ENCODE peak calls at places on chromosomes 4 and X, in ten cellular contexts. E, O, S, P, J, D, B, K, W and F are unnamed samples.
A peak's percentile ranks its signal among the peaks of the same experiment; 100 is the strongest.

GRCh38 chrX:52574416-52575275 is 57.8 kb upstream of the XAGE1B start:
- DNase-seq in E (peak; percentile 46), O (no peak), S (no peak), P (no peak), J (peak; percentile 65), D (no peak), B (peak; percentile 24), K (peak; percentile 61), W (peak; percentile 74), F (peak; percentile 60)

GRCh38 chrX:135740683-135741149 is 27.3 kb downstream of the CT45A3 start:
- DNase-seq in E (no peak), O (peak; percentile 10), S (no peak), P (no peak), J (peak; percentile 5), D (no peak), B (peak; percentile 23), K (no peak), W (peak; percentile 0), F (no peak)

GRCh38 chr4:11133868-11134267 is 294.8 kb downstream of the HS3ST1 start:
- DNase-seq in E (no peak), O (no peak), S (no peak), P (no peak), J (no peak), D (no peak), B (no peak), K (no peak), W (no peak), F (no peak)

GRCh38 chr4:924107-925096 is 7.7 kb downstream of the GAK start:
- DNase-seq in E (peak; percentile 59), O (peak; percentile 83), S (no peak), P (no peak), J (peak; percentile 68), D (no peak), B (no peak), K (peak; percentile 78), W (peak; percentile 68), F (peak; percentile 38)

GRCh38 chrX:12974217-12974796 is 603 bp upstream of the TMSB4X start:
- DNase-seq in E (peak; percentile 60), O (no peak), S (no peak), P (no peak), J (peak; percentile 59), D (peak; percentile 76), B (peak; percentile 70), K (peak; percentile 54), W (peak; percentile 83), F (peak; percentile 76)

GRCh38 chrX:55028040-55028439 is 2.7 kb downstream of the ALAS2 start:
- DNase-seq in E (no peak), O (no peak), S (no peak), P (no peak), J (no peak), D (no peak), B (no peak), K (no peak), W (no peak), F (no peak)

GRCh38 chr4:126560794-126561193 is 1072.0 kb upstream of the INTU start:
- DNase-seq in E (no peak), O (no peak), S (no peak), P (no peak), J (no peak), D (no peak), B (no peak), K (no peak), W (peak; percentile 41), F (no peak)

GRCh38 chrX:150913511-150913910 is 15.0 kb upstream of the CD99L2 start:
- DNase-seq in E (no peak), O (no peak), S (no peak), P (no peak), J (no peak), D (no peak), B (no peak), K (peak; percentile 41), W (peak; percentile 59), F (peak; percentile 14)

GRCh38 chrX:39815621-39816020 is 282.1 kb downstream of the BCOR start:
- DNase-seq in E (no peak), O (no peak), S (no peak), P (no peak), J (peak; percentile 32), D (no peak), B (no peak), K (peak; percentile 7), W (peak; percentile 10), F (no peak)

GRCh38 chrX:72041901-72042859 is 89.5 kb downstream of the RTL5 start:
- DNase-seq in E (no peak), O (no peak), S (no peak), P (no peak), J (no peak), D (no peak), B (no peak), K (peak; percentile 38), W (no peak), F (peak; percentile 58)

GRCh38 chr4:184734758-184735157 is 862 bp upstream of the CENPU start:
- DNase-seq in E (no peak), O (no peak), S (no peak), P (no peak), J (no peak), D (no peak), B (no peak), K (no peak), W (no peak), F (no peak)

GRCh38 chr4:184731056-184731455 is 2.8 kb downstream of the CENPU start:
- DNase-seq in E (no peak), O (no peak), S (no peak), P (no peak), J (peak; percentile 27), D (no peak), B (no peak), K (no peak), W (no peak), F (no peak)

GRCh38 chr4:184733654-184734524 is at the start of gene CENPU:
- DNase-seq in E (peak; percentile 98), O (peak; percentile 99), S (peak; percentile 92), P (no peak), J (peak; percentile 99), D (peak; percentile 97), B (peak; percentile 98), K (peak; percentile 98), W (peak; percentile 99), F (peak; percentile 99)

GRCh38 chr4:184728858-184729257 is 5.0 kb downstream of the CENPU start:
- DNase-seq in E (peak; percentile 92), O (no peak), S (no peak), P (no peak), J (no peak), D (no peak), B (no peak), K (peak; percentile 37), W (peak; percentile 82), F (peak; percentile 59)

GRCh38 chr4:184732126-184732525 is 1.8 kb downstream of the CENPU start:
- DNase-seq in E (peak; percentile 94), O (no peak), S (no peak), P (no peak), J (peak; percentile 14), D (no peak), B (no peak), K (peak; percentile 35), W (peak; percentile 72), F (no peak)
- H3K4me3 ChIP-seq in E (peak overlapping the region; percentile 98), O (no peak overlapping the region), S (no peak overlapping the region), P (no peak overlapping the region), J (peak overlapping the region; percentile 94), D (no peak overlapping the region), B (no peak overlapping the region), K (no peak overlapping the region), W (no peak overlapping the region), F (no peak overlapping the region)

GRCh38 chr4:133152330-133152791 is 3.3 kb downstream of the PCDH10 start:
- DNase-seq in E (no peak), O (no peak), S (no peak), P (no peak), J (no peak), D (no peak), B (no peak), K (no peak), W (no peak), F (peak; percentile 37)

GRCh38 chr4:133151301-133151680 is 2.2 kb downstream of the PCDH10 start:
- DNase-seq in E (no peak), O (no peak), S (no peak), P (no peak), J (no peak), D (no peak), B (no peak), K (no peak), W (no peak), F (peak; percentile 43)

GRCh38 chr4:133150643-133151300 is 1.7 kb downstream of the PCDH10 start:
- DNase-seq in E (no peak), O (no peak), S (no peak), P (no peak), J (no peak), D (no peak), B (no peak), K (no peak), W (no peak), F (peak; percentile 32)

GRCh38 chr4:133152801-133153526 is 3.9 kb downstream of the PCDH10 start:
- DNase-seq in E (no peak), O (no peak), S (no peak), P (no peak), J (no peak), D (no peak), B (no peak), K (no peak), W (no peak), F (peak; percentile 53)

DNA sequence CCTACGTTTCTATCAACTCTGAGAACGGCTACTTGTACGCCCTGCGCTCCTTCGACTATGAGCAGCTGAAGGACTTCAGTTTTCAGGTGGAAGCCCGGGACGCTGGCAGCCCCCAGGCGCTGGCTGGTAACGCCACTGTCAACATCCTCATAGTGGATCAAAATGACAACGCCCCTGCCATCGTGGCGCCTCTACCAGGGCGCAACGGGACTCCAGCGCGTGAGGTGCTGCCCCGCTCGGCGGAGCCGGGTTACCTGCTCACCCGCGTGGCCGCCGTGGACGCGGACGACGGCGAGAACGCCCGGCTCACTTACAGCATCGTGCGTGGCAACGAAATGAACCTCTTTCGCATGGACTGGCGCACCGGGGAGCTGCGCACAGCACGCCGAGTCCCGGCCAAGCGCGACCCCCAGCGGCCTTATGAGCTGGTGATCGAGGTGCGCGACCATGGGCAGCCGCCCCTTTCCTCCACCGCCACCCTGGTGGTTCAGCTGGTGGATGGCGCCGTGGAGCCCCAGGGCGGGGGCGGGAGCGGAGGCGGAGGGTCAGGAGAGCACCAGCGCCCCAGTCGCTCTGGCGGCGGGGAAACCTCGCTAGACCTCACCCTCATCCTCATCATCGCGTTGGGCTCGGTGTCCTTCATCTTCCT is 2.7 kb downstream of the PCDH10 start:
- DNase-seq in E (no peak), O (no peak), S (no peak), P (no peak), J (no peak), D (no peak), B (no peak), K (no peak), W (no peak), F (peak; percentile 46)
- TF ChIP-seq CTCF in E (no peak), O (no peak), S (no peak), P (no peak), J (no peak), D (no peak), B (no peak), K (peak; percentile 3), W (no peak), F (peak; percentile 37)

GRCh38 chr4:174521800-174522182 is 497 bp downstream of the HPGD start:
- DNase-seq in E (peak; percentile 22), O (peak; percentile 4), S (no peak), P (no peak), J (no peak), D (no peak), B (peak; percentile 71), K (no peak), W (no peak), F (no peak)
- H3K4me3 ChIP-seq in E (peak overlapping the region; percentile 59), O (peak overlapping the region; percentile 38), S (peak overlapping the region; percentile 56), P (peak overlapping the region; percentile 59), J (peak overlapping the region; percentile 56), D (peak overlapping the region; percentile 61), B (peak overlapping the region; percentile 35), K (peak overlapping the region; percentile 31), W (peak overlapping the region; percentile 61), F (peak overlapping the region; percentile 51)

GRCh38 chr4:37453004-37453360 is 208.4 kb downstream of the NWD2 start:
- DNase-seq in E (peak; percentile 64), O (peak; percentile 27), S (no peak), P (no peak), J (peak; percentile 43), D (no peak), B (peak; percentile 94), K (peak; percentile 48), W (peak; percentile 82), F (peak; percentile 70)
- TF ChIP-seq CTCF in E (peak; percentile 80), O (peak; percentile 62), S (no peak), P (peak; percentile 28), J (peak; percentile 81), D (peak; percentile 32), B (no peak), K (peak; percentile 45), W (peak; percentile 66), F (peak; percentile 69)